ENCODE peak calls at places on chromosomes 16 and 17, in ten cellular contexts. One of them, this sample, is unnamed.

GRCh38 chr17:19713462-19713861 is 2.9 kb downstream of the SLC47A2 start:
- DNase-seq in anterior cingulate cortex: no peak
- DNase-seq in dermis microvascular lymphatic vessel endothelial cell: no peak
- DNase-seq in activated CD4-positive, alpha-beta T cell treated with anti-CD3 and anti-CD28 coated beads, Interleukin-2, amount 50 U/mL, for 4 hours: no peak
- DNase-seq in HT1080: no peak
- DNase-seq in thoracic aorta: no peak
- DNase-seq in ureter: no peak
- DNase-seq in NCI-H510A treated with DMSO at 0.1 percent for 48 hours: no peak
- DNase-seq in stimulated activated CD8-positive, alpha-beta memory T cell treated with anti-CD3 and anti-CD28 coated beads, Interleukin-2, amount 100 ng/mL, for 48 hours: no peak
- DNase-seq in heart right ventricle: no peak
- DNase-seq in this sample: no peak

GRCh38 chr17:39064374-39064773 is 87.1 kb downstream of the PLXDC1 start:
- DNase-seq in activated CD4-positive, alpha-beta T cell treated with anti-CD3 and anti-CD28 coated beads, Interleukin-2, amount 50 U/mL, for 4 hours: no peak
- DNase-seq in heart right ventricle: no peak
- DNase-seq in ureter: no peak
- DNase-seq in HT1080: peak
- DNase-seq in dermis microvascular lymphatic vessel endothelial cell: no peak
- DNase-seq in NCI-H510A treated with DMSO at 0.1 percent for 48 hours: no peak
- DNase-seq in thoracic aorta: no peak
- DNase-seq in stimulated activated CD8-positive, alpha-beta memory T cell treated with anti-CD3 and anti-CD28 coated beads, Interleukin-2, amount 100 ng/mL, for 48 hours: no peak
- DNase-seq in anterior cingulate cortex: no peak
- DNase-seq in this sample: no peak

GRCh38 chr16:5836979-5837670 is 739.5 kb upstream of the EEF2KMT start:
- DNase-seq in dermis microvascular lymphatic vessel endothelial cell: no peak
- DNase-seq in anterior cingulate cortex: no peak
- DNase-seq in activated CD4-positive, alpha-beta T cell treated with anti-CD3 and anti-CD28 coated beads, Interleukin-2, amount 50 U/mL, for 4 hours: no peak
- DNase-seq in stimulated activated CD8-positive, alpha-beta memory T cell treated with anti-CD3 and anti-CD28 coated beads, Interleukin-2, amount 100 ng/mL, for 48 hours: no peak
- DNase-seq in thoracic aorta: no peak
- DNase-seq in ureter: no peak
- DNase-seq in HT1080: peak
- DNase-seq in heart right ventricle: no peak
- DNase-seq in NCI-H510A treated with DMSO at 0.1 percent for 48 hours: no peak
- DNase-seq in this sample: no peak

GRCh38 chr16:88454315-88455057 is 1.4 kb downstream of the ZFPM1 start:
- DNase-seq in dermis microvascular lymphatic vessel endothelial cell: no peak
- DNase-seq in anterior cingulate cortex: no peak
- DNase-seq in thoracic aorta: no peak
- DNase-seq in activated CD4-positive, alpha-beta T cell treated with anti-CD3 and anti-CD28 coated beads, Interleukin-2, amount 50 U/mL, for 4 hours: peak
- DNase-seq in HT1080: no peak
- DNase-seq in ureter: no peak
- DNase-seq in NCI-H510A treated with DMSO at 0.1 percent for 48 hours: no peak
- DNase-seq in stimulated activated CD8-positive, alpha-beta memory T cell treated with anti-CD3 and anti-CD28 coated beads, Interleukin-2, amount 100 ng/mL, for 48 hours: no peak
- DNase-seq in heart right ventricle: no peak
- DNase-seq in this sample: no peak

GRCh38 chr16:10678655-10679054 is 16.1 kb downstream of the TEKT5 start:
- DNase-seq in anterior cingulate cortex: no peak
- DNase-seq in stimulated activated CD8-positive, alpha-beta memory T cell treated with anti-CD3 and anti-CD28 coated beads, Interleukin-2, amount 100 ng/mL, for 48 hours: no peak
- DNase-seq in dermis microvascular lymphatic vessel endothelial cell: no peak
- DNase-seq in activated CD4-positive, alpha-beta T cell treated with anti-CD3 and anti-CD28 coated beads, Interleukin-2, amount 50 U/mL, for 4 hours: no peak
- DNase-seq in ureter: peak
- DNase-seq in NCI-H510A treated with DMSO at 0.1 percent for 48 hours: no peak
- DNase-seq in thoracic aorta: no peak
- DNase-seq in HT1080: no peak
- DNase-seq in heart right ventricle: no peak
- DNase-seq in this sample: no peak

GRCh38 chr17:34613064-34614019 is 34.0 kb downstream of the TMEM132E start:
- DNase-seq in dermis microvascular lymphatic vessel endothelial cell: no peak
- DNase-seq in HT1080: no peak
- DNase-seq in anterior cingulate cortex: no peak
- DNase-seq in activated CD4-positive, alpha-beta T cell treated with anti-CD3 and anti-CD28 coated beads, Interleukin-2, amount 50 U/mL, for 4 hours: no peak
- DNase-seq in heart right ventricle: no peak
- DNase-seq in thoracic aorta: no peak
- DNase-seq in NCI-H510A treated with DMSO at 0.1 percent for 48 hours: no peak
- DNase-seq in ureter: no peak
- DNase-seq in stimulated activated CD8-positive, alpha-beta memory T cell treated with anti-CD3 and anti-CD28 coated beads, Interleukin-2, amount 100 ng/mL, for 48 hours: no peak
- DNase-seq in this sample: peak

GRCh38 chr16:88524973-88525662 is 45.1 kb upstream of the ZC3H18 start:
- DNase-seq in thoracic aorta: no peak
- DNase-seq in HT1080: no peak
- DNase-seq in heart right ventricle: peak
- DNase-seq in NCI-H510A treated with DMSO at 0.1 percent for 48 hours: no peak
- DNase-seq in stimulated activated CD8-positive, alpha-beta memory T cell treated with anti-CD3 and anti-CD28 coated beads, Interleukin-2, amount 100 ng/mL, for 48 hours: no peak
- DNase-seq in ureter: no peak
- DNase-seq in activated CD4-positive, alpha-beta T cell treated with anti-CD3 and anti-CD28 coated beads, Interleukin-2, amount 50 U/mL, for 4 hours: no peak
- DNase-seq in dermis microvascular lymphatic vessel endothelial cell: peak
- DNase-seq in anterior cingulate cortex: no peak
- DNase-seq in this sample: no peak

GRCh38 chr16:77663711-77664110 is 58.6 kb upstream of the NUDT7 start:
- DNase-seq in stimulated activated CD8-positive, alpha-beta memory T cell treated with anti-CD3 and anti-CD28 coated beads, Interleukin-2, amount 100 ng/mL, for 48 hours: no peak
- DNase-seq in HT1080: no peak
- DNase-seq in anterior cingulate cortex: no peak
- DNase-seq in ureter: no peak
- DNase-seq in NCI-H510A treated with DMSO at 0.1 percent for 48 hours: no peak
- DNase-seq in heart right ventricle: no peak
- DNase-seq in thoracic aorta: no peak
- DNase-seq in dermis microvascular lymphatic vessel endothelial cell: no peak
- DNase-seq in activated CD4-positive, alpha-beta T cell treated with anti-CD3 and anti-CD28 coated beads, Interleukin-2, amount 50 U/mL, for 4 hours: no peak
- DNase-seq in this sample: no peak

GRCh38 chr17:82690786-82691489 is 7.6 kb downstream of the RAB40B start:
- DNase-seq in dermis microvascular lymphatic vessel endothelial cell: no peak
- DNase-seq in activated CD4-positive, alpha-beta T cell treated with anti-CD3 and anti-CD28 coated beads, Interleukin-2, amount 50 U/mL, for 4 hours: no peak
- DNase-seq in stimulated activated CD8-positive, alpha-beta memory T cell treated with anti-CD3 and anti-CD28 coated beads, Interleukin-2, amount 100 ng/mL, for 48 hours: no peak
- DNase-seq in thoracic aorta: no peak
- DNase-seq in NCI-H510A treated with DMSO at 0.1 percent for 48 hours: no peak
- DNase-seq in ureter: no peak
- DNase-seq in heart right ventricle: no peak
- DNase-seq in anterior cingulate cortex: no peak
- DNase-seq in HT1080: no peak
- DNase-seq in this sample: no peak

GRCh38 chr16:51762081-51762995 is 611.3 kb upstream of the SALL1 start:
- DNase-seq in thoracic aorta: no peak
- DNase-seq in activated CD4-positive, alpha-beta T cell treated with anti-CD3 and anti-CD28 coated beads, Interleukin-2, amount 50 U/mL, for 4 hours: peak
- DNase-seq in anterior cingulate cortex: peak
- DNase-seq in stimulated activated CD8-positive, alpha-beta memory T cell treated with anti-CD3 and anti-CD28 coated beads, Interleukin-2, amount 100 ng/mL, for 48 hours: peak
- DNase-seq in NCI-H510A treated with DMSO at 0.1 percent for 48 hours: peak
- DNase-seq in HT1080: peak
- DNase-seq in dermis microvascular lymphatic vessel endothelial cell: peak
- DNase-seq in ureter: peak
- DNase-seq in heart right ventricle: peak
- DNase-seq in this sample: peak

GRCh38 chr16:82628741-82629140 is 2.0 kb downstream of the CDH13 start:
- DNase-seq in anterior cingulate cortex: no peak
- DNase-seq in NCI-H510A treated with DMSO at 0.1 percent for 48 hours: no peak
- DNase-seq in ureter: no peak
- DNase-seq in heart right ventricle: no peak
- DNase-seq in HT1080: peak
- DNase-seq in dermis microvascular lymphatic vessel endothelial cell: no peak
- DNase-seq in activated CD4-positive, alpha-beta T cell treated with anti-CD3 and anti-CD28 coated beads, Interleukin-2, amount 50 U/mL, for 4 hours: no peak
- DNase-seq in thoracic aorta: no peak
- DNase-seq in stimulated activated CD8-positive, alpha-beta memory T cell treated with anti-CD3 and anti-CD28 coated beads, Interleukin-2, amount 100 ng/mL, for 48 hours: no peak
- DNase-seq in this sample: no peak

GRCh38 chr16:89522287-89522686 is 14.1 kb downstream of the SPG7 start:
- DNase-seq in stimulated activated CD8-positive, alpha-beta memory T cell treated with anti-CD3 and anti-CD28 coated beads, Interleukin-2, amount 100 ng/mL, for 48 hours: no peak
- DNase-seq in NCI-H510A treated with DMSO at 0.1 percent for 48 hours: no peak
- DNase-seq in HT1080: no peak
- DNase-seq in thoracic aorta: no peak
- DNase-seq in ureter: no peak
- DNase-seq in anterior cingulate cortex: no peak
- DNase-seq in heart right ventricle: no peak
- DNase-seq in dermis microvascular lymphatic vessel endothelial cell: no peak
- DNase-seq in activated CD4-positive, alpha-beta T cell treated with anti-CD3 and anti-CD28 coated beads, Interleukin-2, amount 50 U/mL, for 4 hours: no peak
- DNase-seq in this sample: no peak

GRCh38 chr17:10036511-10037061 is 131.5 kb upstream of the RCVRN start:
- DNase-seq in ureter: no peak
- DNase-seq in HT1080: peak
- DNase-seq in stimulated activated CD8-positive, alpha-beta memory T cell treated with anti-CD3 and anti-CD28 coated beads, Interleukin-2, amount 100 ng/mL, for 48 hours: no peak
- DNase-seq in dermis microvascular lymphatic vessel endothelial cell: no peak
- DNase-seq in anterior cingulate cortex: peak
- DNase-seq in activated CD4-positive, alpha-beta T cell treated with anti-CD3 and anti-CD28 coated beads, Interleukin-2, amount 50 U/mL, for 4 hours: no peak
- DNase-seq in NCI-H510A treated with DMSO at 0.1 percent for 48 hours: no peak
- DNase-seq in heart right ventricle: peak
- DNase-seq in thoracic aorta: no peak
- DNase-seq in this sample: no peak

GRCh38 chr17:2337811-2338657 is 733 bp downstream of the SGSM2 start:
- DNase-seq in thoracic aorta: no peak
- DNase-seq in stimulated activated CD8-positive, alpha-beta memory T cell treated with anti-CD3 and anti-CD28 coated beads, Interleukin-2, amount 100 ng/mL, for 48 hours: peak
- DNase-seq in activated CD4-positive, alpha-beta T cell treated with anti-CD3 and anti-CD28 coated beads, Interleukin-2, amount 50 U/mL, for 4 hours: peak
- DNase-seq in NCI-H510A treated with DMSO at 0.1 percent for 48 hours: peak
- DNase-seq in heart right ventricle: peak
- DNase-seq in ureter: no peak
- DNase-seq in anterior cingulate cortex: no peak
- DNase-seq in HT1080: peak
- DNase-seq in dermis microvascular lymphatic vessel endothelial cell: no peak
- DNase-seq in this sample: peak

GRCh38 chr16:75023019-75023418 is 24.2 kb downstream of the ZNRF1 start:
- DNase-seq in HT1080: no peak
- DNase-seq in activated CD4-positive, alpha-beta T cell treated with anti-CD3 and anti-CD28 coated beads, Interleukin-2, amount 50 U/mL, for 4 hours: no peak
- DNase-seq in anterior cingulate cortex: no peak
- DNase-seq in heart right ventricle: no peak
- DNase-seq in NCI-H510A treated with DMSO at 0.1 percent for 48 hours: no peak
- DNase-seq in thoracic aorta: no peak
- DNase-seq in stimulated activated CD8-positive, alpha-beta memory T cell treated with anti-CD3 and anti-CD28 coated beads, Interleukin-2, amount 100 ng/mL, for 48 hours: no peak
- DNase-seq in ureter: no peak
- DNase-seq in dermis microvascular lymphatic vessel endothelial cell: no peak
- DNase-seq in this sample: no peak

GRCh38 chr17:21066394-21066793 is 23.6 kb upstream of the USP22 start:
- DNase-seq in stimulated activated CD8-positive, alpha-beta memory T cell treated with anti-CD3 and anti-CD28 coated beads, Interleukin-2, amount 100 ng/mL, for 48 hours: no peak
- DNase-seq in ureter: no peak
- DNase-seq in thoracic aorta: no peak
- DNase-seq in dermis microvascular lymphatic vessel endothelial cell: no peak
- DNase-seq in HT1080: peak
- DNase-seq in anterior cingulate cortex: no peak
- DNase-seq in heart right ventricle: no peak
- DNase-seq in NCI-H510A treated with DMSO at 0.1 percent for 48 hours: no peak
- DNase-seq in activated CD4-positive, alpha-beta T cell treated with anti-CD3 and anti-CD28 coated beads, Interleukin-2, amount 50 U/mL, for 4 hours: no peak
- DNase-seq in this sample: no peak

GRCh38 chr16:15729152-15729551 is 79.1 kb downstream of the NDE1 start:
- DNase-seq in dermis microvascular lymphatic vessel endothelial cell: no peak
- DNase-seq in stimulated activated CD8-positive, alpha-beta memory T cell treated with anti-CD3 and anti-CD28 coated beads, Interleukin-2, amount 100 ng/mL, for 48 hours: no peak
- DNase-seq in activated CD4-positive, alpha-beta T cell treated with anti-CD3 and anti-CD28 coated beads, Interleukin-2, amount 50 U/mL, for 4 hours: no peak
- DNase-seq in anterior cingulate cortex: no peak
- DNase-seq in ureter: no peak
- DNase-seq in NCI-H510A treated with DMSO at 0.1 percent for 48 hours: no peak
- DNase-seq in heart right ventricle: no peak
- DNase-seq in HT1080: no peak
- DNase-seq in thoracic aorta: no peak
- DNase-seq in this sample: no peak

GRCh38 chr17:11204991-11205390 is 36.0 kb upstream of the SHISA6 start:
- DNase-seq in ureter: no peak
- DNase-seq in activated CD4-positive, alpha-beta T cell treated with anti-CD3 and anti-CD28 coated beads, Interleukin-2, amount 50 U/mL, for 4 hours: no peak
- DNase-seq in stimulated activated CD8-positive, alpha-beta memory T cell treated with anti-CD3 and anti-CD28 coated beads, Interleukin-2, amount 100 ng/mL, for 48 hours: no peak
- DNase-seq in HT1080: no peak
- DNase-seq in anterior cingulate cortex: no peak
- DNase-seq in NCI-H510A treated with DMSO at 0.1 percent for 48 hours: no peak
- DNase-seq in heart right ventricle: no peak
- DNase-seq in thoracic aorta: no peak
- DNase-seq in dermis microvascular lymphatic vessel endothelial cell: no peak
- DNase-seq in this sample: no peak

GRCh38 chr16:84895016-84895415 is 75.2 kb downstream of the CRISPLD2 start:
- DNase-seq in NCI-H510A treated with DMSO at 0.1 percent for 48 hours: no peak
- DNase-seq in thoracic aorta: no peak
- DNase-seq in activated CD4-positive, alpha-beta T cell treated with anti-CD3 and anti-CD28 coated beads, Interleukin-2, amount 50 U/mL, for 4 hours: no peak
- DNase-seq in anterior cingulate cortex: no peak
- DNase-seq in ureter: no peak
- DNase-seq in stimulated activated CD8-positive, alpha-beta memory T cell treated with anti-CD3 and anti-CD28 coated beads, Interleukin-2, amount 100 ng/mL, for 48 hours: no peak
- DNase-seq in heart right ventricle: no peak
- DNase-seq in dermis microvascular lymphatic vessel endothelial cell: no peak
- DNase-seq in HT1080: no peak
- DNase-seq in this sample: no peak

GRCh38 chr17:1909985-1910384 is 80.2 kb downstream of the RPA1 start:
- DNase-seq in thoracic aorta: no peak
- DNase-seq in NCI-H510A treated with DMSO at 0.1 percent for 48 hours: no peak
- DNase-seq in stimulated activated CD8-positive, alpha-beta memory T cell treated with anti-CD3 and anti-CD28 coated beads, Interleukin-2, amount 100 ng/mL, for 48 hours: no peak
- DNase-seq in ureter: no peak
- DNase-seq in heart right ventricle: no peak
- DNase-seq in dermis microvascular lymphatic vessel endothelial cell: no peak
- DNase-seq in activated CD4-positive, alpha-beta T cell treated with anti-CD3 and anti-CD28 coated beads, Interleukin-2, amount 50 U/mL, for 4 hours: no peak
- DNase-seq in HT1080: no peak
- DNase-seq in anterior cingulate cortex: no peak
- DNase-seq in this sample: no peak

GRCh38 chr17:46136820-46137219 is 56.4 kb downstream of the KANSL1 start:
- DNase-seq in anterior cingulate cortex: no peak
- DNase-seq in stimulated activated CD8-positive, alpha-beta memory T cell treated with anti-CD3 and anti-CD28 coated beads, Interleukin-2, amount 100 ng/mL, for 48 hours: no peak
- DNase-seq in HT1080: no peak
- DNase-seq in NCI-H510A treated with DMSO at 0.1 percent for 48 hours: no peak
- DNase-seq in dermis microvascular lymphatic vessel endothelial cell: no peak
- DNase-seq in activated CD4-positive, alpha-beta T cell treated with anti-CD3 and anti-CD28 coated beads, Interleukin-2, amount 50 U/mL, for 4 hours: no peak
- DNase-seq in heart right ventricle: no peak
- DNase-seq in thoracic aorta: no peak
- DNase-seq in ureter: no peak
- DNase-seq in this sample: no peak

GRCh38 chr17:41527076-41528023 is 758 bp downstream of the KRT19 start:
- DNase-seq in HT1080: no peak
- DNase-seq in heart right ventricle: no peak
- DNase-seq in ureter: peak
- DNase-seq in stimulated activated CD8-positive, alpha-beta memory T cell treated with anti-CD3 and anti-CD28 coated beads, Interleukin-2, amount 100 ng/mL, for 48 hours: no peak
- DNase-seq in thoracic aorta: no peak
- DNase-seq in dermis microvascular lymphatic vessel endothelial cell: no peak
- DNase-seq in activated CD4-positive, alpha-beta T cell treated with anti-CD3 and anti-CD28 coated beads, Interleukin-2, amount 50 U/mL, for 4 hours: no peak
- DNase-seq in NCI-H510A treated with DMSO at 0.1 percent for 48 hours: peak
- DNase-seq in anterior cingulate cortex: no peak
- DNase-seq in this sample: peak

GRCh38 chr16:781346-782010 is 6.7 kb downstream of the RPUSD1 start:
- DNase-seq in activated CD4-positive, alpha-beta T cell treated with anti-CD3 and anti-CD28 coated beads, Interleukin-2, amount 50 U/mL, for 4 hours: no peak
- DNase-seq in anterior cingulate cortex: no peak
- DNase-seq in NCI-H510A treated with DMSO at 0.1 percent for 48 hours: no peak
- DNase-seq in stimulated activated CD8-positive, alpha-beta memory T cell treated with anti-CD3 and anti-CD28 coated beads, Interleukin-2, amount 100 ng/mL, for 48 hours: no peak
- DNase-seq in heart right ventricle: no peak
- DNase-seq in ureter: no peak
- DNase-seq in thoracic aorta: no peak
- DNase-seq in HT1080: no peak
- DNase-seq in dermis microvascular lymphatic vessel endothelial cell: no peak
- DNase-seq in this sample: no peak

GRCh38 chr17:57369509-57369945 is 113.2 kb downstream of the MSI2 start:
- DNase-seq in ureter: no peak
- DNase-seq in stimulated activated CD8-positive, alpha-beta memory T cell treated with anti-CD3 and anti-CD28 coated beads, Interleukin-2, amount 100 ng/mL, for 48 hours: no peak
- DNase-seq in activated CD4-positive, alpha-beta T cell treated with anti-CD3 and anti-CD28 coated beads, Interleukin-2, amount 50 U/mL, for 4 hours: no peak
- DNase-seq in NCI-H510A treated with DMSO at 0.1 percent for 48 hours: no peak
- DNase-seq in dermis microvascular lymphatic vessel endothelial cell: no peak
- DNase-seq in thoracic aorta: no peak
- DNase-seq in anterior cingulate cortex: no peak
- DNase-seq in heart right ventricle: no peak
- DNase-seq in HT1080: no peak
- DNase-seq in this sample: no peak

GRCh38 chr16:67486805-67487204 is 3.5 kb upstream of the AGRP start:
- DNase-seq in HT1080: peak
- DNase-seq in dermis microvascular lymphatic vessel endothelial cell: peak
- DNase-seq in ureter: no peak
- DNase-seq in stimulated activated CD8-positive, alpha-beta memory T cell treated with anti-CD3 and anti-CD28 coated beads, Interleukin-2, amount 100 ng/mL, for 48 hours: no peak
- DNase-seq in activated CD4-positive, alpha-beta T cell treated with anti-CD3 and anti-CD28 coated beads, Interleukin-2, amount 50 U/mL, for 4 hours: no peak
- DNase-seq in anterior cingulate cortex: no peak
- DNase-seq in NCI-H510A treated with DMSO at 0.1 percent for 48 hours: no peak
- DNase-seq in thoracic aorta: no peak
- DNase-seq in heart right ventricle: no peak
- DNase-seq in this sample: no peak

GRCh38 chr16:85555549-85556455 is 57.3 kb upstream of the GSE1 start:
- DNase-seq in HT1080: peak
- DNase-seq in NCI-H510A treated with DMSO at 0.1 percent for 48 hours: no peak
- DNase-seq in stimulated activated CD8-positive, alpha-beta memory T cell treated with anti-CD3 and anti-CD28 coated beads, Interleukin-2, amount 100 ng/mL, for 48 hours: no peak
- DNase-seq in heart right ventricle: peak
- DNase-seq in dermis microvascular lymphatic vessel endothelial cell: no peak
- DNase-seq in ureter: no peak
- DNase-seq in activated CD4-positive, alpha-beta T cell treated with anti-CD3 and anti-CD28 coated beads, Interleukin-2, amount 50 U/mL, for 4 hours: no peak
- DNase-seq in thoracic aorta: no peak
- DNase-seq in anterior cingulate cortex: no peak
- DNase-seq in this sample: peak

GRCh38 chr17:38815576-38816193 is 9.4 kb downstream of the CWC25 start:
- DNase-seq in NCI-H510A treated with DMSO at 0.1 percent for 48 hours: no peak
- DNase-seq in anterior cingulate cortex: no peak
- DNase-seq in activated CD4-positive, alpha-beta T cell treated with anti-CD3 and anti-CD28 coated beads, Interleukin-2, amount 50 U/mL, for 4 hours: no peak
- DNase-seq in thoracic aorta: no peak
- DNase-seq in dermis microvascular lymphatic vessel endothelial cell: no peak
- DNase-seq in heart right ventricle: no peak
- DNase-seq in ureter: no peak
- DNase-seq in stimulated activated CD8-positive, alpha-beta memory T cell treated with anti-CD3 and anti-CD28 coated beads, Interleukin-2, amount 100 ng/mL, for 48 hours: no peak
- DNase-seq in HT1080: peak
- DNase-seq in this sample: peak